ENCODE peak calls at places on chromosomes 16 and 17, in five cellular contexts. L is breast epithelium, Q is spleen, W is cardiac muscle cell, N is right atrium auricular region. K is an unnamed sample.
A peak's percentile ranks its signal among the peaks of the same experiment; 100 is the strongest.

GRCh38 chr17:57662021-57662420 is 83.1 kb downstream of the CCDC182 start:
- DNase-seq in L (no peak), Q (peak; percentile 8), W (no peak), N (no peak), K (no peak)

GRCh38 chr17:81039854-81040758 is 5.2 kb downstream of the BAIAP2 start:
- DNase-seq in L (no peak), Q (no peak), W (peak; percentile 57), N (no peak), K (no peak)

GRCh38 chr16:58102665-58103427 is 26.3 kb downstream of the CFAP20 start:
- DNase-seq in L (no peak), Q (no peak), W (no peak), N (no peak), K (no peak)

GRCh38 chr16:10981697-10982216 is 37.4 kb downstream of the CLEC16A start:
- DNase-seq in L (no peak), Q (no peak), W (no peak), N (no peak), K (no peak)

GRCh38 chr16:11098601-11099377 is 154.4 kb downstream of the CLEC16A start:
- DNase-seq in L (no peak), Q (no peak), W (peak; percentile 61), N (no peak), K (no peak)

GRCh38 chr16:23155445-23156049 is 6.3 kb upstream of the USP31 start:
- DNase-seq in L (no peak), Q (no peak), W (peak; percentile 34), N (no peak), K (no peak)

GRCh38 chr17:58822148-58823050 is 66.7 kb downstream of the PPM1E start:
- DNase-seq in L (no peak), Q (no peak), W (peak; percentile 5), N (no peak), K (no peak)

GRCh38 chr17:67993153-67993997 is 2.9 kb downstream of the C17orf58 start:
- DNase-seq in L (peak; percentile 51), Q (peak; percentile 95), W (peak; percentile 91), N (peak; percentile 70), K (peak; percentile 94)

GRCh38 chr17:40035162-40035559 is 19.0 kb downstream of the MED24 start:
- DNase-seq in L (no peak), Q (no peak), W (peak; percentile 67), N (no peak), K (no peak)
- TF ChIP-seq CTCF in L (no peak), Q (no peak), W (peak; percentile 82), N (no peak), K (no peak)

GRCh38 chr17:1779571-1780074 is 17.8 kb downstream of the SERPINF1 start:
- DNase-seq in L (peak; percentile 94), Q (no peak), W (peak; percentile 99), N (peak; percentile 95), K (no peak)

GRCh38 chr17:1783834-1784611 is 22.2 kb downstream of the SERPINF1 start:
- DNase-seq in L (peak; percentile 87), Q (peak; percentile 87), W (peak; percentile 96), N (peak; percentile 98), K (peak; percentile 83)

GRCh38 chr17:1785925-1786324 is 24.1 kb downstream of the SERPINF1 start:
- DNase-seq in L (no peak), Q (peak; percentile 56), W (no peak), N (no peak), K (no peak)

GRCh38 chr17:1783271-1783670 is 21.4 kb downstream of the SERPINF1 start:
- DNase-seq in L (no peak), Q (peak; percentile 85), W (peak; percentile 43), N (no peak), K (peak; percentile 56)

DNA sequence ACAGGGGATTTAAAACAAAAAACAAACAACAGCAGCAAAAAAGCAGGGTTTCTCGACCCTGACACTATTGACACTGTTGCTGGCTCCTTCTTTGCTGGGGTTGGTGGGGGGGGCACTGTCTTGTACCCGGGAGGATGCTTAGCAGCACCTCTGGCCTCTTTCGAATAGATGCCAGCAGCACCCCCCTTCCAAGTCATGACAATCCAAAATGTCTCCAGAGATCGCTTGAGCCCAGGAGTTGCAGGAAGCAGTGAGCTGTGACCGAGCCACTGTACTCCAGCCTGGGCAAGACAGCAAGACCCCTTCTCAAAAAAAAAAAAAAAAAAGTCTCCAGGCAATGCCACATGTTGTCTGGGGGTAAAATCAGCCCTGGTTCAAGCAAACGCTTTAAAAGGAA is 20.3 kb downstream of the SERPINF1 start:
- DNase-seq in L (no peak), Q (no peak), W (no peak), N (no peak), K (no peak)
- H3K4me1 ChIP-seq in L (no peaks in the 10 kb centered on the region), Q (peaks cover 25% of the 10 kb centered on the region), W (no peaks in the 10 kb centered on the region), N (no peaks in the 10 kb centered on the region), K (peaks cover 81% of the 10 kb centered on the region)

DNA sequence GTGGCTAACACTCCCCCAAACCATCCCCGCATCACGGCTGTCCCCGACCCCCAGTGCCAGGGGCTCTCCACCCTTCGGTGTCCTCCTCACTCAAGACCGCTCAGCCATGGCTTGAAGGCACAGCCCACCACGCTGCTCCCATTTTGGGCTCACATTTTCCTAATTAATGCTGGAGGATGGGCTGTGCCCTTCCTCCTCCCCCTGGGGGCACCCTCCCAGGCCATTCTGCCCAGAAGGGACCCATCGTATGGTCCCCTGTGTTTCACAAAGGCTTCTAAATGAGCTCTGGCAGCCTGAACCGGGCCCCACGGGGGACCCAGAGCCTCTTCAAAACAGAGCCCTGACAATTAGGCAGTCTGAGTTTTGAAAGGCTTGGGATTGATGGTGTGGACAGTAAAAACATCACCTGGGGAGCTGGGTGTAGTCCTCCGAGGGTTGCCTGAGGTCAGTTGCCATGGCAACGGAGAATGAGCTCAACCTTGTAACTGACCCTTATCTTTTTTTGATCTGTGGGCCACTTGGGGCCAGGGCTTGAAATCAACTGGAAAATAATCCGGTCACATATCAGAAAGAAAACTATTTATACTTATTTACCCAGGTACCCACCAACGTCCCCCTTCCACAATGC is 158.8 kb downstream of the C16orf78 start:
- DNase-seq in L (no peak), Q (peak; percentile 47), W (no peak), N (no peak), K (no peak)
- H3K27me3 ChIP-seq in L (no peaks in the 10 kb centered on the region), Q (no peaks in the 10 kb centered on the region), W (no peaks in the 10 kb centered on the region), N (no peaks in the 10 kb centered on the region), K (no peaks in the 10 kb centered on the region)

DNA sequence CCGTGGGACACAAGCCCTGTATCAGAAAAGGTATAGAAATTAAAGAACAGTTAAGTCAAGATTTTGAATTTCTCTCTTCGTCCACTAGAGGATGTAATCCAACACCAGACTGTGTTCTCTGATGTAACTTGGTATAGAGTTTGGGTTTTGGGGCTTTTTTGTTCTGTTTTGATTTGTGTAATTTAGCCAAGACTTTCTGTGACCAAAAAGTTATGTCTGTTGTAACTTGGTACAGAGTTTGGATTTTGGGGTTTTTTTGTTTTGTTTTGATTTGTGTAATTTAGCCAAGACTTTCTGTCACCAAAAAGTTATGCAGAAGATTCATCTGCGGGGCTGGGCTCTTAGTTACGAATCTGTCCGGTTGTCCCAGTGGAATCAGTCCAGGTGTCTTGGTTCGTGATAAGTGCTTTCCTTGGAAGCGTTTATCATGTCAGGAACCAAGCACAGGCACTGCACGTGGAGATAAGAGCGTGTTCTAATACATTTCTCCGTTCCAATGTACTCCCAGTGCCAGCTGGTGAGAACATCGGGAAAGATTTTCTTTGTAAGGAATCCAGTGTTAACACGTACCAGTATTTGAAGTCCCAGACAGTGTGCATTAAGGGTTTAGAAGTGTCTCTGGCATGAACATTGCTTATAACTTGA is 44.1 kb upstream of the SEC14L1 start:
- DNase-seq in L (no peak), Q (no peak), W (peak; percentile 73), N (peak; percentile 70), K (no peak)
- TF ChIP-seq CTCF in L (peak; percentile 86), Q (peak; percentile 51), W (peak; percentile 87), N (peak; percentile 59), K (peak; percentile 66)

GRCh38 chr16:81754810-81755209 is 24.3 kb upstream of the PLCG2 start:
- DNase-seq in L (no peak), Q (no peak), W (no peak), N (no peak), K (no peak)
- H3K4me1 ChIP-seq in L (no peaks in the 10 kb centered on the region), Q (peaks cover 22% of the 10 kb centered on the region), W (no peaks in the 10 kb centered on the region), N (no peaks in the 10 kb centered on the region), K (peaks cover 5% of the 10 kb centered on the region)

DNA sequence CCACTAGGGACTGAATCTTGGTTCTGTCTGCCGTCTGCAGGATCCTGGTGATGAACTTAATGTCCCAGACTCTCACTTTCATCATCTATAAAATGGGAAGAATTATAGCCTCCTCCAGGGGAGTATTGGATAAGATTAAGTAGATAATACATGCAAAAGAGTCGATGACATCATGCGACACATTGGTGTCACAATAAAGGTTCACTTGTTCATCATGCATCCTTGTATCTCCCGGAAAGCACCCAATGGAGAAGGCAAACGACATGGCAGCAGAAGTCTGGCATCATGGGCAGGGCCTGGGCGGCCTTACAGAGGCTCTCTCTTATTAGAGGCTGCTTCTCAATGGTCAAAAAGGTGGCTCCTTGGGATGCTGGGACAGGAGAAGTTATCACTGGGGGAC is 35.1 kb upstream of the CD300E start:
- DNase-seq in L (no peak), Q (no peak), W (no peak), N (no peak), K (no peak)
- H3K27me3 ChIP-seq in L (peaks cover 50% of the 10 kb centered on the region), Q (no peaks in the 10 kb centered on the region), W (peaks cover 9% of the 10 kb centered on the region), N (no peaks in the 10 kb centered on the region), K (no peaks in the 10 kb centered on the region)

DNA sequence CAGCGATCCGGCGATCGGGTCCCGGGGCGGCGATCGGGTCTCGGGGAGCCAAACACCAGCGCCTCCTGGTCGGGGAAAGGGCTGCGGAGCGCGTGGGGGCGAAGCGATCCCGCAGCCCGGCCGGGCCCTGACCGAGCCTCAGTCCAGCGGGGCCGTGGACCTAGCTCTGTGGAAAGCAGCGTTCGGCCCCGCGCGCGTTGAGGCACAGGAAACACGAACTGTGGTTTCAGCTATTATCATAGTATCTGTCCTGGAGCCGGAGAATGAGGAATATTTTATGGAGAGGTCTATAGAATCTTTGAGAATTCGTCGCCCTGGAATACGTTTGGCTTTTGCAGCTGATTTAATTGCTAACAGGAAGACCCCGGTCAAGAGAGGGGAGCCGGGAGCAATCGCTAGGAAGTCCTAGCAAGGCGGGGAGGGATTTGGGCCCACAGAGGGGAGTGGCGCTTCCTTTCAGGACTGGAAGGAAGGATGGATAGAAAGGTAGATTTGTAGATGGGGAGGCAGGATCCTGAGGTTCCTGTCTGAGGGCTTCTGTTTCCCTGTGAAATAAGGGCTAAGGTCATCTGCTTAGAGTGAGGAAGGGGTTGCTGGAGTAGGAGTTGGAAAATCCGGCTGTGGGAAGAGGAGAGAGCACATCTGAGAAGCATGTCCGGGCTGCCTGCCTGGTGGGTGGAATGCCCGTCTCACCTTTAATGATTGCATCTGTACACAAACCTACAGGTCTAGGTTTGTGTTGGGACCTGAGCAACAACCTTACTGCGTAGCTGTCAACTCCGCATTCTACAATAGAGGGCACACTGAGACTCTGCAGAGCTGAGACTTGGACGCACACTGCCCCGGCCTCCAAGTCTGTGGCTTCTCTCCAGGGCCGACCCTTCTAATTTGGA is 770 bp downstream of the CCNF start:
- DNase-seq in L (no peak), Q (peak; percentile 70), W (peak; percentile 28), N (no peak), K (no peak)
- TF ChIP-seq CTCF in L (no peak), Q (no peak), W (peak; percentile 21), N (no peak), K (no peak)

GRCh38 chr16:2512920-2513404 is 790 bp upstream of the ATP6V0C start:
- DNase-seq in L (no peak), Q (peak; percentile 86), W (no peak), N (no peak), K (no peak)
- H3K4me1 ChIP-seq in L (peaks cover 32% of the 10 kb centered on the region), Q (peaks cover 59% of the 10 kb centered on the region), W (peaks cover 25% of the 10 kb centered on the region), N (no peaks in the 10 kb centered on the region), K (peaks cover 30% of the 10 kb centered on the region)